ENCODE peak calls at places on chromosomes 2 and 18, in seven cellular contexts. W is K562, L is nephron progenitor cell, Y is RWPE1, V is Calu3, X is B cell, I is PC-3. Z is an unnamed sample.
A peak's percentile ranks its signal among the peaks of the same experiment; 100 is the strongest.

GRCh38 chr2:17068016-17068415 is 402.4 kb upstream of the CYRIA start:
- DNase-seq in W (no peak), L (no peak), Y (no peak), V (no peak), X (no peak), I (no peak), Z (no peak)

GRCh38 chr2:16623046-16623445 is 42.6 kb downstream of the CYRIA start:
- DNase-seq in W (no peak), L (no peak), Y (no peak), V (no peak), X (no peak), I (peak; percentile 31), Z (no peak)

GRCh38 chr2:78553866-78554647 is 471.4 kb upstream of the REG3G start:
- DNase-seq in W (no peak), L (no peak), Y (no peak), V (no peak), X (no peak), I (no peak), Z (no peak)

GRCh38 chr2:217951091-217951490 is 51.7 kb downstream of the TNS1 start:
- DNase-seq in W (no peak), L (no peak), Y (no peak), V (no peak), X (no peak), I (no peak), Z (no peak)

GRCh38 chr18:64949885-64950284 is 800.9 kb upstream of the CDH7 start:
- DNase-seq in W (no peak), L (no peak), Y (no peak), V (no peak), X (no peak), I (no peak), Z (no peak)

GRCh38 chr2:157874997-157875719 is 972 bp downstream of the ACVR1 start:
- DNase-seq in W (peak; percentile 15), L (peak; percentile 39), Y (peak; percentile 57), V (peak; percentile 47), X (no peak), I (peak; percentile 66), Z (peak; percentile 43)

GRCh38 chr2:148876190-148876588 is 1.2 kb downstream of the KIF5C start:
- DNase-seq in W (no peak), L (peak; percentile 49), Y (no peak), V (no peak), X (no peak), I (no peak), Z (peak; percentile 83)

GRCh38 chr2:75055820-75056675 is 97.6 kb downstream of the POLE4 start:
- DNase-seq in W (no peak), L (no peak), Y (no peak), V (no peak), X (no peak), I (no peak), Z (no peak)

GRCh38 chr18:2932247-2933181 is 80.4 kb downstream of the LPIN2 start:
- DNase-seq in W (peak; percentile 66), L (peak; percentile 48), Y (peak; percentile 65), V (peak; percentile 55), X (peak; percentile 52), I (peak; percentile 87), Z (no peak)

GRCh38 chr2:25894135-25894830 is 16.0 kb upstream of the ASXL2 start:
- DNase-seq in W (no peak), L (no peak), Y (no peak), V (peak; percentile 13), X (no peak), I (no peak), Z (no peak)

GRCh38 chr2:178579006-178579405 is 98.7 kb downstream of the PLEKHA3 start:
- DNase-seq in W (no peak), L (no peak), Y (no peak), V (no peak), X (no peak), I (peak; percentile 87), Z (no peak)

GRCh38 chr2:137957033-137957432 is 7.2 kb upstream of the HNMT start:
- DNase-seq in W (no peak), L (no peak), Y (no peak), V (no peak), X (no peak), I (no peak), Z (no peak)

GRCh38 chr2:38262514-38262871 is 114.6 kb downstream of the ATL2 start:
- DNase-seq in W (no peak), L (no peak), Y (no peak), V (no peak), X (no peak), I (no peak), Z (no peak)

GRCh38 chr2:38260972-38261371 is 116.1 kb downstream of the ATL2 start:
- DNase-seq in W (no peak), L (no peak), Y (no peak), V (no peak), X (no peak), I (no peak), Z (no peak)

GRCh38 chr2:38263293-38263692 is 113.8 kb downstream of the ATL2 start:
- DNase-seq in W (no peak), L (no peak), Y (no peak), V (no peak), X (no peak), I (no peak), Z (no peak)

GRCh38 chr2:38261569-38262513 is 115.2 kb downstream of the ATL2 start:
- DNase-seq in W (no peak), L (no peak), Y (no peak), V (no peak), X (no peak), I (no peak), Z (no peak)

DNA sequence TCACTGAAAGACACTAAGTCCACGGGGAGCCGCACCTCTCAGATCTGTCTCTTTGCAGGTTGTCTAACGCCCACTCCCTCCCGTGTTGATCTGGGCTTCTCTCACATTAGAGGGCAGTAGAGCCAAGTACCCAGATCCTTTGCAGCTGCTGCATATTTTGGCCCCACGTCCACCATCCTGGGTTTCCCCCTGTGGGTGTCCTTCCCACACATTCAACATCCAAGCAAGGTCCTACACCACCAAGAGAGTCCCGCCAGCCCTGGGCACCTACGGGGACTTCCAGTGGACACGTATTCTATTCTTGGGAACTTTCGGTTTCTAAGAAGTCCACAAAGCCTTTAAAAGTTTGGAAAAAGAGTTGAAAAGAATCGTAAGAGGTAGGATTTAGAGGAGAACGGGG is 116.6 kb downstream of the ATL2 start:
- DNase-seq in W (no peak), L (no peak), Y (no peak), V (no peak), X (no peak), I (no peak), Z (no peak)
- TF ChIP-seq CTCF in W (no peak), L (no peak), Y (no peak), V (no peak), X (no peak), I (no peak), Z (no peak)

GRCh38 chr2:60661073-60661738 is 94.9 kb upstream of the PAPOLG start:
- DNase-seq in W (no peak), L (no peak), Y (no peak), V (no peak), X (no peak), I (no peak), Z (no peak)

GRCh38 chr2:60657673-60658072 is 98.4 kb upstream of the PAPOLG start:
- DNase-seq in W (no peak), L (no peak), Y (no peak), V (no peak), X (no peak), I (no peak), Z (no peak)

DNA sequence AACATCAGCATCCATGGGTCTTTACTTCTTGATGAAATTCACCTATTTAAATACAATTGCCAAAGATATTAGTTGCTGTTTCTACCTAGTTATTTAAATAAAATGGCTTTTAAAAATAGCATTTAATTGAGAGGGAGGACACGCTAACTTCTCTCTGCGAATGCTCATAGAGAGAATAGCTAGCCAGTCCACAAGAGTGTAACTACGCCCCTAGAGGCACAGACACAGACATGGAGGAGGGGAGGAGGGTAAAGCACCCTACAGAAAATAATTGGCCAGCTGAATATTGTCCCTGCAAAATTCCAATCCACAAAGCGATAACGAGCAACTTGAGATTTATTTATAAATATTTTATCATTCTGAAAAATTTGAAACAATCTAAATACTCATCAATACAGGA is 97.0 kb upstream of the PAPOLG start:
- DNase-seq in W (no peak), L (no peak), Y (no peak), V (no peak), X (no peak), I (peak; percentile 14), Z (no peak)
- TF ChIP-seq CTCF in W (peak; percentile 34), L (no peak), Y (no peak), V (no peak), X (no peak), I (peak; percentile 43), Z (no peak)

DNA sequence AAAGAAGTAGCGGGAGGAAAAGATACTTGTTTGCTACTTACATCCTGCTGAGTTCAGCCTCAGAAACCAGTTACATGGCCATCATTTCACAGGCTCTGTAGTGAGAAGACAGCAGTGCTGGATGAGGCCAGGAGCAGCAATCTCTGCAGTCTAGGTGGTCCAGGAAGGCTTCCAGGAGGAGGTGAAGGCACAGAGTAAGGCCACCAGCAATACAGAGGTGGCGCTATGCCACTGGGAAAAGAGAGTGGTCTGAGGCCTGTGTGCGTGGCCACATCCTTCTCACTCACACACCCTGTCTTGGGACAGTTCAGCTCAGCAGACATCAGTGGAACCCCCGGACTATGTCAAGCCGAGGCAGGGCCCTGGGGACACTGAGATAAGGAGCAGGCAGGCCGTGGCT is 162.7 kb downstream of the KLHL29 start:
- DNase-seq in W (no peak), L (no peak), Y (no peak), V (no peak), X (no peak), I (no peak), Z (no peak)
- TF ChIP-seq CTCF in W (peak; percentile 21), L (no peak), Y (no peak), V (no peak), X (no peak), I (no peak), Z (no peak)

GRCh38 chr2:166513952-166514351 is 19.9 kb upstream of the SCN7A start:
- DNase-seq in W (no peak), L (no peak), Y (no peak), V (no peak), X (no peak), I (no peak), Z (no peak)

GRCh38 chr2:166519391-166519962 is 25.4 kb upstream of the SCN7A start:
- DNase-seq in W (no peak), L (no peak), Y (no peak), V (no peak), X (no peak), I (no peak), Z (no peak)

GRCh38 chr2:166517533-166517932 is 23.5 kb upstream of the SCN7A start:
- DNase-seq in W (no peak), L (no peak), Y (no peak), V (no peak), X (no peak), I (no peak), Z (no peak)

GRCh38 chr2:166518634-166519390 is 24.8 kb upstream of the SCN7A start:
- DNase-seq in W (no peak), L (no peak), Y (peak; percentile 7), V (no peak), X (no peak), I (no peak), Z (no peak)

DNA sequence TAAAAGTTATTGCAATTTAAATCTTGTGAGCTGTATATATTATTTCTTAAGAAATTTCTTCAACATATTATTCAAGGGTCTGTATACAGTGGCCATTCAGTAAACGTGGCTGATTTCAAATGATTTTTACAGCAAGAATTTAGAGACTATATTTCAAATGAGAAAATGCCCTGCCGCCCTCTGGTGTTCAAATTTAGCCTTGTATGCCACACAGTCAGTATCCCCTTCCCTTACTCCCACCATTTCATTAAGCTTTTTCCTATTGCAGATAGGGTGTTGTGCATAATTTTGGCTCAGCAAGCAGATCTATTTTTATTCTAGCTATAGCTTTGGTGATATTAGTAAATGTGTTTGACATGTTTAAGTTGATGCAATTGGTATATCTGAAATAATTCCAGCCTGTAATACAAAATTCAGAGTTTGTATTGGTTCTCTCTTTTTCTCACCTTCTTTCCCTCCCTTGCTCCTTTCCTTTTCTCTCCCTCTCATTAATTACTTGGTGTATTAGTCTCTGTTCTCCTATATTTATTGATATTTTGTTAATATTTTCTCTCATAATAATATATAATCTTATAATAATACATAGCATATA is 22.8 kb upstream of the SCN7A start:
- DNase-seq in W (peak; percentile 20), L (peak; percentile 41), Y (no peak), V (peak; percentile 43), X (no peak), I (peak; percentile 65), Z (peak; percentile 47)
- TF ChIP-seq CTCF in W (peak; percentile 48), L (peak; percentile 73), Y (peak; percentile 36), V (peak; percentile 25), X (no peak), I (peak; percentile 89), Z (peak; percentile 63)